ENCODE peak calls at places on chromosomes 6 and 20, in six cellular contexts. M is GM12878, X is A549, L is K562, A is upper lobe of left lung, G is HepG2. U is an unnamed sample. For H3K4me1, the result is how much of the 10 kb centered on the place peaks cover.

GRCh38 chr6:87484491-87484890 is 11.7 kb downstream of the SLC35A1 start:
- ATAC-seq in X (no peak), L (no peak), A (no peak), G (no peak), M (no peak), U (no peak)

GRCh38 chr6:149468179-149468578 is 16.6 kb downstream of the ZC3H12D start:
- ATAC-seq in X (no peak), M (peak), L (no peak), G (no peak), A (no peak), U (no peak)

GRCh38 chr6:32105433-32105832 is 3.7 kb downstream of the TNXB start:
- ATAC-seq in M (no peak), A (no peak), X (no peak), G (no peak), L (no peak), U (no peak)

GRCh38 chr20:50528129-50528528 is 17.9 kb downstream of the PTPN1 start:
- ATAC-seq in L (no peak), M (peak), X (no peak), A (no peak), G (no peak), U (no peak)

GRCh38 chr6:44034391-44034861 is 92.8 kb downstream of the MRPL14 start:
- ATAC-seq in A (no peak), G (peak), L (no peak), X (no peak), M (no peak), U (no peak)

GRCh38 chr20:62285722-62286121 is 17.1 kb upstream of the ADRM1 start:
- ATAC-seq in X (no peak), M (no peak), A (peak), G (no peak), L (no peak), U (peak)

GRCh38 chr6:113377362-113377942 is 479.7 kb upstream of the MARCKS start:
- ATAC-seq in L (no peak), G (no peak), X (no peak), A (no peak), M (peak), U (no peak)

GRCh38 chr6:18997375-18997826 is 610.3 kb downstream of the RNF144B start:
- ATAC-seq in G (peak), A (peak), L (peak), M (peak), X (peak), U (no peak)

GRCh38 chr6:7262037-7262461 is 51.0 kb downstream of the SSR1 start:
- ATAC-seq in X (peak), L (peak), G (no peak), A (no peak), M (peak), U (no peak)

GRCh38 chr6:138979813-138980668 is 8.0 kb downstream of the REPS1 start:
- ATAC-seq in L (no peak), M (peak), X (no peak), G (no peak), A (no peak), U (no peak)

GRCh38 chr20:45617591-45617990 is 11.9 kb upstream of the WFDC10A start:
- ATAC-seq in A (no peak), L (no peak), G (no peak), X (no peak), M (no peak), U (no peak)

GRCh38 chr6:134351615-134352474 is 33.9 kb upstream of the SGK1 start:
- ATAC-seq in G (peak), X (no peak), A (no peak), M (peak), L (peak), U (no peak)

GRCh38 chr20:36871640-36872570 is 4.0 kb upstream of the TLDC2 start:
- ATAC-seq in A (no peak), G (peak), L (peak), X (no peak), M (peak), U (no peak)

GRCh38 chr6:31723245-31723979 is at the start of gene MPIG6B:
- ATAC-seq in L (peak), A (no peak), X (no peak), M (no peak), G (peak), U (no peak)

GRCh38 chr20:57267158-57267821 is 849 bp upstream of the BMP7 start:
- ATAC-seq in X (no peak), A (no peak), G (no peak), L (no peak), M (no peak), U (no peak)

GRCh38 chr20:57268399-57269076 is 2.1 kb upstream of the BMP7 start:
- ATAC-seq in M (no peak), X (no peak), G (no peak), L (no peak), A (no peak), U (no peak)

GRCh38 chr20:57264908-57265648 is 1.4 kb downstream of the BMP7 start:
- ATAC-seq in A (no peak), G (no peak), L (no peak), M (no peak), X (peak), U (no peak)

GRCh38 chr20:57265649-57266250 is 691 bp downstream of the BMP7 start:
- ATAC-seq in M (no peak), A (no peak), L (no peak), G (peak), X (peak), U (no peak)

DNA sequence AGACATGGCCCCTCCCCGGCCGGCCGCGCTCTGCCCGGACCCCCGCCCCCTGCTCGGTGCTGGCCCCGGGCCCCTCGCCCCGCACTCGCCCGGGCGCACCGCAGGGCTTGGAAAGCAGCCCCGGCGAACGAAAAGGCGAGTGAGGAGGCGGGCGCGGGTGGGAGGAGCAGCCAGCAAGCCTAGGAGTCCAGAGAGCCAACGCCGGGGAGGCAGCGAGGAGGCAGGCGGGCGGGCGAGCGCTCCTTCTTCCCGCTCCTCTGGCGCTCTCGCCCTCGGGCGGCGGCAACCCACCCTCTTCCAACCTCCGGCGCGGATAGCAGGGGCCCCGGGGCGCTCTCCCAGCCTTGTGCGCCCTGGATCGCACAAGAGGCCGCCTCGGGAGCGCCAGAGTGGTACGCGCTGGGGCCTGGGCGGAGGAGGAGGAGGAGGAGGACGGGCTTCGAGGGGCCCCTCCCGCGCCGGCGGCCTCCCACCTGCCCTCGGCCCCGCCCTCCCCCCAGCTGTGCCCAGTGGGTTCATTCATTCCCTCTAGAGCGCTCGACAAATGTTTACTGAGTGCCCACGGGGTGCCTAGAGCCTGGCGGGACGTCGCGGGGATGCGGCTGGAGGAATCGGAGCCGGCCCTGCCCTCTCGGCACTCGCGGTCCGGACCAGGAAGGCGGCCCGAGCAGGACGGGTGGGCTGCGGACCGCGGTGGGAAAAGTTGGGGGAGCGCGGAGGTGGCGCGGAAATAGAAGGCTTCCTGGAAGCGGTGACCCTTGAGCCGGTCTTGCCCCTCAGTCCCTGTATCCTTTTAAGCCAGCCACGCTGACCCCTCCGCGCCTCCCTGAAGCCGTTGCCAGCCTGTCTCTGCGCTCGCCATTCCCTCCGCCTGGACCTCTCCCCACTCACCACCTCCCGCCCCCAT is at the start of gene BMP7:
- ATAC-seq in G (peak), A (no peak), M (no peak), X (peak), L (no peak), U (no peak)
- H3K4me3 ChIP-seq in G (no peak), A (peak), M (no peak), X (peak), L (no peak), U (no peak)

GRCh38 chr6:14664112-14664592 is 546.6 kb downstream of the CD83 start:
- ATAC-seq in L (no peak), A (no peak), G (no peak), M (peak), X (no peak), U (no peak)
- H3K4me1 ChIP-seq in L (under half), A (under half), G (under half), M (under half), X (under half), U (under half)

DNA sequence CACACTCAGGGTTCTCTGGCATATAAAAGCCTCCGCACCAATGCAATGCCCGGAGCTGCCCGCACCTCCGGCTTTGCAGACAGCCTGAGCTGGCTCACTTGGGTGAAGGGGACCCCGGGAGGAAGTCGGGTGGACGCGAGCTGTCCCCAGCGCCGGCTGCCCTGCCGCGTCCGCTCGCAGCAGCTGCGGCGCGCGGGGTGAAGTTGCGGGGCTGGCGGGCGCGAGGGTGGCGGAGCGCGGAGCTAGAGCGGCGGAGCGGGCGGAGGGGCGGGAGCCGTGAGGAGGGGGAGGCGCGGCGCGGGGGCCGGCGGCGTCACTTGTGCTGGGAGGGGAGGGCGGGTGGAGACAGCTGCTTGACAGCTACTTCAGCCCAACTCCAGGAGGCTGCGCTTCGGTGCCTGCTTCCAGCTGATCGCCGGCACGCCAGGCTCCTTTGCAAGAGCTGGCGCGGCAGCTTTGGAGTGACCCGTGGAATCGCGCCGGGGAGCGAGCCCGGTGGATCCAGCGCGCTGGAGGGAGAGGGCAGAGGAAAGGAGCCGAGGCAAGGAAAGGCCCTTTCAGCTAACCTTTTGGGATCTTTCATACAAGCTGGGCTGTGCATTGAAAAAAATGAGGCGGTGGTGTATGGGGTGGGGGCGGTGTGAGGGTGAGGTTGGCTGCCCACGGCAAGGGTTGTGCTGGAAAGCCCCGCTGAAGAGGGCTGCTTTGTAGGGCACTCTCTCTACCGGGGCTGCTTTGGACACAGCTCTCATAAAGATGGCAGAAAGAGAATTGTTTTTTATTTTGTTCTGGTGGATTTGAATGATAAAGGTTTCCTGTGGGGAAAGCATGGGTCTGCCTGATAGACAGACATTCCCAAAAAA is 24.7 kb downstream of the RIPOR2 start:
- ATAC-seq in X (peak), M (peak), G (peak), A (peak), L (no peak), U (peak)
- TF ChIP-seq EP300 in X (no peak), M (no peak), G (no peak), A (no peak), L (no peak), U (no peak)

DNA sequence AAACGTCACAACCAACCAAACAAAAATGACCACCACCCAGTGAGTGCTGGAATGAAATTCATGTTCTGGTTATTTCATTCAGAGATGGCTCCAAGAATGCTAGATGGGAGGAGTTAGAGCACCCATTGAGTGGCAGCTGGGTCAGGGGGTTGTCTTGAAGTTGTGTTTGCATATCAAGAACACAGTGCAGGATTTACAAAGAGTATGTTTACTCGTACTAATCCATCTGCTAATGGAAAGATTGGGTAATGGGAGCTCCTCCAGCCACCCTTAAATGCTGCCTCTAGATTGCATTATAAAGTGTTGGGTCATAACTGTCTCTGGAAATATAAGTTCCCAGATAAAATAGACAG is 13.4 kb downstream of the SLC35F1 start:
- ATAC-seq in X (no peak), L (no peak), G (peak), A (no peak), M (no peak), U (no peak)
- H3K4me3 ChIP-seq in X (no peak), L (no peak), G (peak), A (no peak), M (no peak), U (peak)

DNA sequence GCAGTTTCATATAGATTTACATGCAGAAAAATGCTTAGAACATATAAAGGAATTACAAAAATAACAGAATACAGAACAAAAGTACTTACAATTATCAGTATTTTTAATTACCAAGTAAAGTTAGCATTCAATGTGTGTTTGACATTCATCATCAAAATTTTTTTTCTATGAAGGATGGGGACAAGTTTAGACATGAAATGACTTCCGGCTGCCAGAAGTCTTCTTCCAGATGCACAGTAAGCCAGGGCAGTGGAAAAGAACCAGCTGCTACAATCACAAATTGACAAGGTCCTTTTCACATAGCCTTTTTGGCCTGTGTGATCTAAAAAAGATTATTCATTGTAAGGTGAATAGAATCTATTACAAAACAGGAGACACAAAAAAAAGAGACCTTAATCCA is 73.8 kb downstream of the HUS1B start:
- ATAC-seq in A (no peak), M (no peak), X (no peak), L (no peak), G (no peak), U (no peak)
- H3K4me1 ChIP-seq in A (under half), M (under half), X (under half), L (under half), G (under half), U (under half)

DNA sequence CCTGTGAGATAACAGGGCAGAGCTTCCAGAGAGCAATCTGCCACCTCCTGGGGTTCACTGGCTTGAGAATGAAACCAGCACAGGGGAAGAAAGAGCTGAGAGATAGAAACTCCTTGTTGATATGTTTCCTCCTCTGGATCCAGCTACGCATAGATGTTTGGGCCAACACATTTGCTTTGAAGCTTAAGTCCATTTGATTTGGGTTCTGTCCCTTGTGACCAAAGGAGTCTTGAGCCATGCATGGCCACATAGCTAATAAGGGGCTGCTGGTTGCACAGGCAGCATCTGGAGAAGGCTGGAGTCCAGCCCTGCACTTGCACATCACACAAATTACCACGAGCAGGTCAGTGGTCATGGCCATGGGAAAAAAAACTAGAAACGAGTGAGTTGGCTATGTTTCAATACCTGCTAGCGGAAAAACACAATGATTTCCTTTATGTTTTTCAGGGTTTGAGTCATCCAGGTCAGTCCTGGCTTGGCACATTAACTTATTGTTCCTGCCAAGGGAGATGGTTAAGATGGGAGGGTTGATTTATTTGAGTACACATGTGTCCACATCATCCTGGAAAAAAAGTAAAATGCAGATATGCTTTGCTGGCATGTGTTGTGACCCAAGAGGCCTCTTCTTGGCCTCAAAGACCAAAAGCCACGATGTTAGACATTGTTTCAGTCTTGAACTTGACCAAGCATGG is 5.7 kb upstream of the STX16 start:
- ATAC-seq in L (no peak), G (no peak), M (no peak), A (no peak), X (no peak), U (peak)
- TF ChIP-seq EP300 in L (no peak), G (no peak), M (no peak), A (no peak), X (no peak), U (no peak)

DNA sequence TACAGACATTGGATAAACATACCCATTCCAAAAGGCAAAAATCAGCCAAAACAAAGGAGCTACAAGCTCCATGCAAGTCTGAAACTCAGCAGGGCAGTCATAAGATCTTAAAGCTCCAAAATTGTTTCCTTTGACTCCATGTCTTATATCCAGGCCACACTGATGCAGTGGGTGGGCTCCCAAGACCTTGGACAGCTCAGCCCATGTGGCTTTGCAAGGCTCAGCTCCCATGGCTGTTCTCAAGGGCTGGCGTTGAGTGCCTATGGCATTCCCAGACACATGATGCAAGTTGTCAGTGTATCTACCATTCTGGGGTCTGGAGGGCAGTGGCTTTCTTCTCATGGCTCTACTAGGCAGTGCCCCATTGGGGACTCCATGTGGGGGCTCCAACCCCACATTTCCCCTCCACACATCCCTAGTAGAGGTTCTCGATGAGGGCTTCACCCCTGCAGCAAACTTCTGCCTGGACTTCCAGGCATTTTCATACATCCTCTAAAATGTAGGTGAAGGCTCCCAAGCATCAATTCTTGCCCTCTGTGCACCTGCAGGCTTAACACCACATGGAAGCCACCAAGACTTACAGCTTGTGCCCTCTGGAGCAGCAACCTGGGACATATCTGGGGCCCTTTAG is 35.4 kb upstream of the SENP6 start:
- ATAC-seq in M (no peak), G (no peak), A (no peak), L (no peak), X (no peak), U (no peak)
- H3K4me3 ChIP-seq in M (no peak), G (no peak), A (no peak), L (no peak), X (no peak), U (no peak)

GRCh38 chr6:159688977-159689376 is 4.1 kb downstream of the SOD2 start:
- ATAC-seq in X (no peak), G (no peak), L (no peak), A (no peak), M (no peak), U (no peak)

GRCh38 chr6:159691133-159691962 is 1.7 kb downstream of the SOD2 start:
- ATAC-seq in M (peak), X (peak), G (no peak), L (no peak), A (peak), U (peak)

GRCh38 chr6:159683722-159684304 is 9.2 kb downstream of the SOD2 start:
- ATAC-seq in A (no peak), G (peak), X (no peak), L (no peak), M (no peak), U (no peak)

GRCh38 chr6:159682265-159682664 is 10.8 kb downstream of the SOD2 start:
- ATAC-seq in M (peak), L (no peak), G (no peak), X (no peak), A (no peak), U (no peak)

DNA sequence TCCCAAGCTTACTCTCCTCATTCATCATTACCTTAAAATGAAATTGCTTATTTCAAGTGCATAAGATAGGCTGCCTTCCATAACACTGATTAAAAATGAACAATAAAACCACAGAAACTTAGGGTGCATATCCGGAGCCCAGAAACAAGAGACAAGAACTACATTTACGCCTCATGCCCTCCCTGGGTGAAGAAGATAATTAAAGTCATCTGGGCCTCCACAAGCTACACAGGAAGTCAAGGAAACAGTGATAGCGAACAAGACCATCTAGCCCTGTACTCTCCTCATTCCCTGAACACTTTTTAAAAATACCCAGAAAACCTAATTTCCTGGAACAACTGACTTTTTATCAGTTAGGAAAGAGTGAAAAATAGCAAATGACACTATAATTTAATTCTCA is 6.3 kb downstream of the SOD2 start:
- ATAC-seq in M (no peak), L (no peak), X (no peak), G (no peak), A (no peak), U (no peak)
- H3K4me1 ChIP-seq in M (under half), L (under half), X (under half), G (half or more), A (half or more), U (half or more)

DNA sequence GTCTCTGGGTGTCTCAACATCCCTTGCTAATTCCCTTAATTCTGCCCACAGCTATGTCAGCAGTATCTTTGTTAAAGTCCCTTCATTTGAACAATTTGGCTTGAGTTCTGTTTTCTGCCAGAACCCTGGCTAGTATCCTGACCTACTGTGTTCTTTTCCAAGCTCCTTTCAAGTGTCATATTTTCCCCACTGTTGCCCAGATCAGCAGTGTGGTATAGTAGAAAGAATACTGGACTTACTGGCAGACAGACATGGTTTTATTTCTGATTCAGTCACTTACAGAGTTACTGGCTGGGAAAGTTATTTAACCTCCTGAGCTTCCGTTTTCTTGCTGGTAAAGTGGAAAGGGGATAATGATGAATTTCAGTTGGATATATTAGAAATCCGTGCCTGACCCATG is 39.8 kb upstream of the RAB23 start:
- ATAC-seq in G (no peak), L (no peak), M (no peak), X (no peak), A (no peak), U (peak)
- TF ChIP-seq EP300 in G (no peak), L (no peak), M (no peak), X (no peak), A (no peak), U (no peak)

U was measured in gastroesophageal sphincter.